ENCODE peak calls at places on chromosome 11, in five cellular contexts. V is kidney tubule cell; S is activated T-cell treated with anti-CD3 and anti-CD28 coated beads, Interleukin-2, amount 50 U/mL, for 72 hours; C is nephron progenitor cell; E is activated CD4-positive, alpha-beta T cell treated with anti-CD3 and anti-CD28 coated beads for 24 hours. D is an unnamed sample.

GRCh38 chr11:120522736-120523135 is 11.2 kb downstream of the GRIK4 start:
- DNase-seq in V (no peak), S (no peak), C (no peak), E (no peak), D (no peak)

GRCh38 chr11:34242037-34242625 is 115.7 kb downstream of the ABTB2 start:
- DNase-seq in V (peak), S (no peak), C (no peak), E (no peak), D (peak)

GRCh38 chr11:119759747-119760412 is 30.9 kb upstream of the NECTIN1 start:
- DNase-seq in V (no peak), S (no peak), C (no peak), E (no peak), D (no peak)

GRCh38 chr11:3109434-3109833 is 52.2 kb upstream of the CARS1 start:
- DNase-seq in V (no peak), S (no peak), C (no peak), E (no peak), D (no peak)

GRCh38 chr11:111456086-111456858 is 55.9 kb downstream of the BTG4 start:
- DNase-seq in V (no peak), S (no peak), C (no peak), E (no peak), D (peak)

GRCh38 chr11:78040691-78041379 is 17.8 kb upstream of the KCTD14 start:
- DNase-seq in V (peak), S (peak), C (no peak), E (no peak), D (no peak)

GRCh38 chr11:6925007-6925577 is 1.1 kb upstream of the ZNF215 start:
- DNase-seq in V (no peak), S (no peak), C (no peak), E (no peak), D (no peak)

GRCh38 chr11:76201672-76202412 is 4.5 kb downstream of the WNT11 start:
- DNase-seq in V (no peak), S (no peak), C (no peak), E (no peak), D (no peak)

GRCh38 chr11:15969701-15970329 is 386.5 kb downstream of the SOX6 start:
- DNase-seq in V (no peak), S (no peak), C (no peak), E (no peak), D (no peak)

GRCh38 chr11:32435511-32435946 is at the start of gene WT1:
- DNase-seq in V (peak), S (peak), C (peak), E (no peak), D (no peak)

GRCh38 chr11:101127348-101127698 is 2.3 kb downstream of the PGR start:
- DNase-seq in V (peak), S (no peak), C (peak), E (no peak), D (peak)

GRCh38 chr11:33692013-33692504 is 8.6 kb downstream of the C11orf91 start:
- DNase-seq in V (peak), S (no peak), C (no peak), E (no peak), D (no peak)

GRCh38 chr11:64342869-64343739 is 3.1 kb downstream of the CCDC88B start:
- DNase-seq in V (no peak), S (no peak), C (no peak), E (no peak), D (no peak)

GRCh38 chr11:72736452-72737069 is 15.6 kb downstream of the ARAP1 start:
- DNase-seq in V (peak), S (peak), C (no peak), E (peak), D (peak)

GRCh38 chr11:65180877-65181568 is 705 bp upstream of the CAPN1 start:
- DNase-seq in V (peak), S (peak), C (peak), E (peak), D (peak)